ENCODE peak calls at places on chromosomes 4 and X, in six cellular contexts. Y, B, D, I, L and T are unnamed samples.

GRCh38 chrX:84046403-84046984 is 141.5 kb downstream of the RPS6KA6 start:
- DNase-seq in Y (peak; percentile 57), B (no peak), D (peak; percentile 0), I (no peak), L (no peak), T (no peak)

GRCh38 chr4:26866203-26866602 is 5.6 kb downstream of the STIM2 start:
- DNase-seq in Y (no peak), B (no peak), D (no peak), I (no peak), L (no peak), T (no peak)

GRCh38 chrX:31656013-31656412 is 584.2 kb upstream of the FTHL17 start:
- DNase-seq in Y (no peak), B (no peak), D (no peak), I (no peak), L (no peak), T (no peak)

GRCh38 chr4:137610960-137611359 is 78.7 kb upstream of the PCDH18 start:
- DNase-seq in Y (peak; percentile 49), B (no peak), D (no peak), I (no peak), L (no peak), T (no peak)

GRCh38 chr4:102143433-102143832 is 201.8 kb downstream of the SLC39A8 start:
- DNase-seq in Y (no peak), B (no peak), D (no peak), I (no peak), L (no peak), T (no peak)

GRCh38 chr4:149531861-149532260 is 283.8 kb downstream of the IQCM start:
- DNase-seq in Y (peak; percentile 29), B (no peak), D (no peak), I (no peak), L (no peak), T (no peak)

GRCh38 chr4:3304831-3305609 is 12.2 kb downstream of the RGS12 start:
- DNase-seq in Y (no peak), B (peak; percentile 61), D (no peak), I (no peak), L (no peak), T (no peak)

GRCh38 chr4:159283697-159284492 is 181.0 kb downstream of the RAPGEF2 start:
- DNase-seq in Y (peak; percentile 71), B (no peak), D (no peak), I (no peak), L (no peak), T (no peak)

GRCh38 chrX:150316564-150316963 is 46.6 kb upstream of the MAMLD1 start:
- DNase-seq in Y (no peak), B (no peak), D (no peak), I (no peak), L (no peak), T (no peak)

GRCh38 chr4:81965911-81966310 is 407.9 kb downstream of the HNRNPD start:
- DNase-seq in Y (no peak), B (no peak), D (no peak), I (no peak), L (no peak), T (no peak)

GRCh38 chrX:35016051-35016450 is 73.5 kb downstream of the FAM47B start:
- DNase-seq in Y (no peak), B (no peak), D (no peak), I (no peak), L (no peak), T (no peak)

GRCh38 chr4:139524062-139524631 is 31.9 kb downstream of the SETD7 start:
- DNase-seq in Y (peak; percentile 19), B (no peak), D (peak; percentile 67), I (no peak), L (no peak), T (no peak)

GRCh38 chr4:186979966-186980745 is 256.5 kb upstream of the FAT1 start:
- DNase-seq in Y (no peak), B (no peak), D (no peak), I (no peak), L (no peak), T (no peak)

GRCh38 chrX:48516285-48516684 is 5.3 kb upstream of the EBP start:
- DNase-seq in Y (no peak), B (no peak), D (no peak), I (no peak), L (no peak), T (no peak)

GRCh38 chrX:75155454-75155829 is 641 bp downstream of the ABCB7 start:
- DNase-seq in Y (peak; percentile 9), B (no peak), D (no peak), I (no peak), L (no peak), T (no peak)

GRCh38 chr4:107913283-107913899 is 18.0 kb upstream of the CYP2U1 start:
- DNase-seq in Y (peak; percentile 76), B (no peak), D (peak; percentile 59), I (peak; percentile 12), L (no peak), T (no peak)

GRCh38 chr4:6221851-6222760 is 21.8 kb upstream of the JAKMIP1 start:
- DNase-seq in Y (no peak), B (peak; percentile 67), D (peak; percentile 51), I (peak; percentile 70), L (no peak), T (no peak)

GRCh38 chr4:25029479-25030282 is 1.1 kb downstream of the LGI2 start:
- DNase-seq in Y (no peak), B (no peak), D (no peak), I (no peak), L (no peak), T (no peak)

GRCh38 chr4:119030536-119030890 is 105.1 kb upstream of the MYOZ2 start:
- DNase-seq in Y (no peak), B (no peak), D (no peak), I (no peak), L (no peak), T (no peak)

GRCh38 chr4:99404595-99405287 is 30.4 kb downstream of the ADH7 start:
- DNase-seq in Y (peak; percentile 86), B (no peak), D (no peak), I (no peak), L (no peak), T (no peak)

GRCh38 chr4:139843643-139844042 is 178.0 kb downstream of the MGST2 start:
- DNase-seq in Y (no peak), B (no peak), D (no peak), I (no peak), L (no peak), T (no peak)

GRCh38 chrX:140090800-140091275 is 125.5 kb upstream of the CXorf66 start:
- DNase-seq in Y (no peak), B (no peak), D (no peak), I (no peak), L (no peak), T (no peak)

GRCh38 chr4:13674971-13675370 is 47.4 kb upstream of the BOD1L1 start:
- DNase-seq in Y (no peak), B (no peak), D (no peak), I (no peak), L (no peak), T (no peak)

GRCh38 chrX:23616361-23616760 is 50.9 kb upstream of the PRDX4 start:
- DNase-seq in Y (peak; percentile 48), B (no peak), D (no peak), I (no peak), L (no peak), T (no peak)

GRCh38 chrX:14362731-14363130 is 166.6 kb upstream of the GLRA2 start:
- DNase-seq in Y (peak; percentile 13), B (no peak), D (no peak), I (no peak), L (no peak), T (no peak)

GRCh38 chrX:530726-531610 is 99.6 kb upstream of the SHOX start:
- DNase-seq in Y (no peak), B (no peak), D (no peak), I (no peak), L (no peak), T (no peak)

GRCh38 chrX:24646745-24647182 is 383 bp downstream of the PCYT1B start:
- DNase-seq in Y (no peak), B (no peak), D (no peak), I (no peak), L (no peak), T (no peak)